ENCODE peak calls at places on chromosomes 4 and X, in four cellular contexts. P is GM12865, D is NCI-H2029 treated with DMSO at 0.1 percent for 48 hours, Q is ureter. B is an unnamed sample.

GRCh38 chrX:19886888-19887531 is 390 bp downstream of the SH3KBP1 start:
- DNase-seq in Q (no peak), D (no peak), P (no peak), B (peak)

GRCh38 chrX:48854898-48855297 is 19.5 kb upstream of the PCSK1N start:
- DNase-seq in Q (no peak), P (no peak), D (no peak), B (no peak)

GRCh38 chr4:157043131-157043530 is 32.8 kb upstream of the GLRB start:
- DNase-seq in Q (no peak), P (no peak), D (no peak), B (no peak)

GRCh38 chr4:18110099-18110498 is 88.5 kb upstream of the LCORL start:
- DNase-seq in D (no peak), Q (no peak), P (no peak), B (no peak)

GRCh38 chr4:90000995-90001394 is 106.3 kb downstream of the MMRN1 start:
- DNase-seq in P (no peak), D (peak), Q (no peak), B (no peak)

GRCh38 chrX:119686087-119686639 is 6.8 kb downstream of the SEPTIN6 start:
- DNase-seq in Q (no peak), P (peak), D (no peak), B (no peak)

GRCh38 chr4:138224614-138225013 is 17.5 kb downstream of the SLC7A11 start:
- DNase-seq in D (no peak), Q (no peak), P (no peak), B (no peak)

GRCh38 chr4:83285022-83285387 is 407 bp upstream of the COQ2 start:
- DNase-seq in D (peak), P (peak), Q (no peak), B (no peak)

GRCh38 chr4:18020145-18020670 is 1.3 kb downstream of the LCORL start:
- DNase-seq in P (peak), D (no peak), Q (no peak), B (no peak)

GRCh38 chr4:151807220-151807619 is 46.4 kb upstream of the GATB start:
- DNase-seq in Q (no peak), P (no peak), D (no peak), B (no peak)

GRCh38 chrX:77431227-77431626 is 16.0 kb upstream of the FGF16 start:
- DNase-seq in Q (no peak), P (peak), D (no peak), B (no peak)

GRCh38 chr4:55554453-55555030 is 7.8 kb upstream of the CLOCK start:
- DNase-seq in P (peak), D (no peak), Q (no peak), B (no peak)

GRCh38 chr4:106323119-106323518 is 6.8 kb downstream of the AIMP1 start:
- DNase-seq in D (no peak), P (no peak), Q (no peak), B (no peak)

GRCh38 chr4:123836919-123837605 is 440.5 kb downstream of the SPRY1 start:
- DNase-seq in P (no peak), Q (no peak), D (no peak), B (no peak)

GRCh38 chr4:17220816-17221215 is 291.1 kb downstream of the QDPR start:
- DNase-seq in Q (no peak), P (no peak), D (no peak), B (no peak)

GRCh38 chr4:147334478-147334877 is 146.4 kb upstream of the EDNRA start:
- DNase-seq in D (no peak), P (no peak), Q (no peak), B (no peak)

GRCh38 chr4:181219783-181220416 is 1023.3 kb upstream of the TENM3 start:
- DNase-seq in Q (no peak), P (no peak), D (no peak), B (no peak)

GRCh38 chr4:151808120-151808529 is 47.3 kb upstream of the GATB start:
- DNase-seq in D (no peak), P (no peak), Q (no peak), B (no peak)

GRCh38 chr4:78200949-78201348 is 143.8 kb downstream of the FRAS1 start:
- DNase-seq in Q (no peak), P (no peak), D (no peak), B (no peak)

GRCh38 chrX:13837290-13837745 is 20.4 kb upstream of the GPM6B start:
- DNase-seq in Q (no peak), D (no peak), P (no peak), B (no peak)

GRCh38 chrX:16671005-16671404 is 21.0 kb downstream of the S100G start:
- DNase-seq in P (peak), D (no peak), Q (no peak), B (no peak)

GRCh38 chr4:69881173-69881773 is 21.3 kb upstream of the SULT1E1 start:
- DNase-seq in Q (no peak), D (peak), P (peak), B (no peak)

GRCh38 chr4:185096032-185096653 is 46.9 kb upstream of the SLC25A4 start:
- DNase-seq in P (peak), D (no peak), Q (no peak), B (no peak)

GRCh38 chr4:158810487-158811215 is 41.8 kb downstream of the FNIP2 start:
- DNase-seq in D (no peak), P (no peak), Q (peak), B (no peak)

GRCh38 chrX:20056704-20057103 is 60.0 kb downstream of the MAP7D2 start:
- DNase-seq in D (no peak), P (no peak), Q (no peak), B (no peak)

GRCh38 chr4:146639414-146639814 is 721 bp downstream of the POU4F2 start:
- DNase-seq in D (no peak), P (no peak), Q (no peak), B (no peak)

GRCh38 chr4:42844422-42844821 is 48.1 kb upstream of the GRXCR1 start:
- DNase-seq in Q (no peak), P (no peak), D (no peak), B (no peak)

GRCh38 chr4:77156912-77157858 is at the start of gene CCNG2:
- DNase-seq in P (peak), Q (peak), D (peak), B (peak)

GRCh38 chr4:41692717-41693345 is 55.7 kb downstream of the PHOX2B start:
- DNase-seq in D (no peak), Q (peak), P (peak), B (no peak)

GRCh38 chrX:65926095-65927019 is 113.5 kb downstream of the VSIG4 start:
- DNase-seq in P (peak), D (no peak), Q (no peak), B (no peak)

GRCh38 chrX:137651647-137652046 is 85.7 kb downstream of the ZIC3 start:
- DNase-seq in Q (no peak), P (no peak), D (no peak), B (no peak)

GRCh38 chr4:2305766-2306501 is 44.0 kb upstream of the MXD4 start:
- DNase-seq in D (no peak), P (peak), Q (no peak), B (no peak)

GRCh38 chrX:3066555-3066954 is 25.3 kb downstream of the ARSF start:
- DNase-seq in Q (peak), D (no peak), P (no peak), B (no peak)